ENCODE peak calls at places on chromosomes 4 and X, in eight cellular contexts. B is GM23338; O is hypothalamus; X is tibial nerve; K is A549; S is stimulated activated CD4-positive, alpha-beta T cell treated with anti-CD3 and anti-CD28 coated beads, Interleukin-2, amount 100 ng/mL, for 48 hours; L is caudate nucleus; C is vagina. J is an unnamed sample.

GRCh38 chrX:155071694-155072215 is 447 bp downstream of the BRCC3 start:
- DNase-seq in O (no peak), X (peak; percentile 5), L (no peak), K (no peak), C (peak; percentile 87), B (peak; percentile 24), S (no peak), J (no peak)

GRCh38 chrX:127306262-127306661 is 486.7 kb downstream of the PRR32 start:
- DNase-seq in B (no peak), S (no peak), L (no peak), O (no peak), C (no peak), X (no peak), K (no peak), J (no peak)

GRCh38 chr4:81221303-81222081 is 6.5 kb upstream of the PRKG2 start:
- DNase-seq in C (no peak), B (peak; percentile 6), L (no peak), S (no peak), O (no peak), K (no peak), X (no peak), J (no peak)

GRCh38 chrX:24703185-24703494 is 9.4 kb downstream of the POLA1 start:
- DNase-seq in K (no peak), O (no peak), L (peak; percentile 2), X (no peak), C (no peak), B (no peak), S (no peak), J (no peak)

GRCh38 chr4:169557061-169557636 is 55.2 kb downstream of the NEK1 start:
- DNase-seq in B (no peak), O (no peak), X (no peak), C (no peak), S (no peak), L (no peak), K (no peak), J (no peak)

GRCh38 chr4:76305033-76305687 is 1.4 kb upstream of the STBD1 start:
- DNase-seq in B (no peak), C (no peak), S (no peak), X (no peak), O (no peak), K (no peak), L (no peak), J (no peak)

GRCh38 chr4:88730811-88731210 is 33.2 kb upstream of the NAP1L5 start:
- DNase-seq in X (no peak), B (no peak), O (no peak), C (no peak), S (no peak), K (no peak), L (no peak), J (no peak)

GRCh38 chrX:19805054-19805690 is 82.2 kb downstream of the SH3KBP1 start:
- DNase-seq in C (no peak), K (no peak), O (no peak), L (no peak), B (no peak), S (no peak), X (no peak), J (no peak)

GRCh38 chr4:7928711-7929505 is 10.8 kb downstream of the AFAP1 start:
- DNase-seq in S (no peak), L (no peak), B (no peak), C (no peak), K (peak; percentile 51), X (no peak), O (no peak), J (no peak)

GRCh38 chr4:142408003-142408441 is 438.1 kb downstream of the INPP4B start:
- DNase-seq in L (no peak), C (no peak), O (no peak), X (no peak), B (peak; percentile 35), S (no peak), K (peak; percentile 84), J (no peak)

GRCh38 chr4:147940144-147940543 is 208.3 kb downstream of the ARHGAP10 start:
- DNase-seq in C (no peak), L (no peak), K (no peak), S (no peak), B (no peak), X (no peak), O (no peak), J (no peak)

GRCh38 chrX:84873176-84873575 is 130.5 kb upstream of the APOOL start:
- DNase-seq in O (no peak), S (no peak), X (no peak), K (no peak), B (no peak), L (no peak), C (no peak), J (no peak)

GRCh38 chr4:159075531-159075932 is 27.3 kb upstream of the RAPGEF2 start:
- DNase-seq in K (no peak), X (no peak), B (no peak), L (no peak), S (no peak), C (no peak), O (no peak), J (no peak)

GRCh38 chr4:124997124-124997523 is 284.6 kb upstream of the ANKRD50 start:
- DNase-seq in O (no peak), C (no peak), K (no peak), S (no peak), B (no peak), X (no peak), L (no peak), J (no peak)

GRCh38 chr4:17809667-17810066 is 890 bp downstream of the DCAF16 start:
- DNase-seq in S (no peak), O (no peak), C (no peak), L (no peak), B (no peak), X (no peak), K (no peak), J (no peak)

GRCh38 chrX:132393992-132394391 is 94.8 kb downstream of the MBNL3 start:
- DNase-seq in S (no peak), O (no peak), C (no peak), X (no peak), L (no peak), K (no peak), B (no peak), J (no peak)

GRCh38 chrX:25427873-25428555 is 412.2 kb upstream of the ARX start:
- DNase-seq in L (no peak), S (no peak), K (no peak), X (no peak), B (peak; percentile 55), O (no peak), C (no peak), J (no peak)

J was measured in NCI-H1930.